ENCODE peak calls at places on chromosomes 1 and 21, in five cellular contexts. X is endothelial cell of umbilical vein, M is lung, Y is mammary epithelial cell, J is fibroblast of mammary gland. W is an unnamed sample.
A peak's percentile ranks its signal among the peaks of the same experiment; 100 is the strongest.

GRCh38 chr1:31760422-31760900 is 3.7 kb downstream of the ADGRB2 start:
- DNase-seq in X (no peak), M (no peak), Y (no peak), J (no peak), W (no peak)

GRCh38 chr1:226370144-226370923 is 37.6 kb downstream of the PARP1 start:
- DNase-seq in X (no peak), M (no peak), Y (no peak), J (no peak), W (no peak)

GRCh38 chr1:211335507-211336157 is 9.0 kb downstream of the TRAF5 start:
- DNase-seq in X (no peak), M (no peak), Y (no peak), J (no peak), W (no peak)

GRCh38 chr1:30649321-30649991 is 73.9 kb downstream of the MATN1 start:
- DNase-seq in X (no peak), M (no peak), Y (peak; percentile 95), J (no peak), W (peak; percentile 94)

GRCh38 chr1:15028117-15028516 is 125.4 kb upstream of the TMEM51 start:
- DNase-seq in X (no peak), M (peak; percentile 50), Y (peak; percentile 61), J (peak; percentile 75), W (peak; percentile 82)

GRCh38 chr1:109226078-109226445 is 12.3 kb downstream of the SARS1 start:
- DNase-seq in X (no peak), M (no peak), Y (peak; percentile 74), J (no peak), W (peak; percentile 72)

GRCh38 chr21:46556802-46557201 is 48.1 kb downstream of the S100B start:
- DNase-seq in X (no peak), M (no peak), Y (no peak), J (no peak), W (no peak)

GRCh38 chr1:232613752-232614381 is 16.1 kb downstream of the SIPA1L2 start:
- DNase-seq in X (peak; percentile 25), M (no peak), Y (peak; percentile 91), J (peak; percentile 71), W (peak; percentile 11)

GRCh38 chr1:26784023-26784871 is 3.5 kb upstream of the PIGV start:
- DNase-seq in X (peak; percentile 60), M (peak; percentile 76), Y (no peak), J (peak; percentile 88), W (peak; percentile 40)

GRCh38 chr1:204325944-204326343 is 33.8 kb downstream of the PLEKHA6 start:
- DNase-seq in X (no peak), M (no peak), Y (no peak), J (no peak), W (no peak)

GRCh38 chr1:161113915-161114314 is 3.9 kb downstream of the PFDN2 start:
- DNase-seq in X (no peak), M (no peak), Y (no peak), J (no peak), W (no peak)

GRCh38 chr1:235739124-235739523 is 89.5 kb upstream of the GNG4 start:
- DNase-seq in X (peak; percentile 74), M (no peak), Y (peak; percentile 17), J (peak; percentile 66), W (peak; percentile 76)

GRCh38 chr1:91768786-91769697 is 116.9 kb downstream of the TGFBR3 start:
- DNase-seq in X (no peak), M (no peak), Y (peak; percentile 14), J (peak; percentile 69), W (no peak)

GRCh38 chr1:108049083-108049819 is 84.3 kb upstream of the VAV3 start:
- DNase-seq in X (no peak), M (no peak), Y (peak; percentile 12), J (peak; percentile 44), W (no peak)
- TF ChIP-seq CTCF in X (peak; percentile 27), M (no peak), Y (peak; percentile 46), J (peak; percentile 55), W (peak; percentile 50)

GRCh38 chr1:9823943-9824701 is at the start of gene CLSTN1:
- DNase-seq in X (peak; percentile 80), M (peak; percentile 89), Y (peak; percentile 76), J (peak; percentile 75), W (peak; percentile 92)

GRCh38 chr1:9824702-9825089 is 931 bp upstream of the CLSTN1 start:
- DNase-seq in X (no peak), M (no peak), Y (no peak), J (no peak), W (no peak)

GRCh38 chr1:9826087-9826486 is 2.3 kb upstream of the CLSTN1 start:
- DNase-seq in X (no peak), M (no peak), Y (no peak), J (no peak), W (no peak)

GRCh38 chr1:9826616-9827015 is 2.9 kb upstream of the CLSTN1 start:
- DNase-seq in X (no peak), M (no peak), Y (no peak), J (no peak), W (no peak)

GRCh38 chr1:9825101-9826074 is 1.6 kb upstream of the CLSTN1 start:
- DNase-seq in X (peak; percentile 55), M (peak; percentile 78), Y (peak; percentile 99), J (peak; percentile 58), W (peak; percentile 99)
- H3K4me3 ChIP-seq in X (no peak overlapping the region), M (no peak overlapping the region), Y (peak overlapping the region; percentile 1), J (no peak overlapping the region), W (no peak overlapping the region)

GRCh38 chr1:92961131-92961895 is at the start of gene DIPK1A:
- DNase-seq in X (peak; percentile 60), M (peak; percentile 71), Y (peak; percentile 68), J (peak; percentile 46), W (peak; percentile 68)
- TF ChIP-seq CTCF in X (no peak), M (no peak), Y (no peak), J (no peak), W (no peak)

DNA sequence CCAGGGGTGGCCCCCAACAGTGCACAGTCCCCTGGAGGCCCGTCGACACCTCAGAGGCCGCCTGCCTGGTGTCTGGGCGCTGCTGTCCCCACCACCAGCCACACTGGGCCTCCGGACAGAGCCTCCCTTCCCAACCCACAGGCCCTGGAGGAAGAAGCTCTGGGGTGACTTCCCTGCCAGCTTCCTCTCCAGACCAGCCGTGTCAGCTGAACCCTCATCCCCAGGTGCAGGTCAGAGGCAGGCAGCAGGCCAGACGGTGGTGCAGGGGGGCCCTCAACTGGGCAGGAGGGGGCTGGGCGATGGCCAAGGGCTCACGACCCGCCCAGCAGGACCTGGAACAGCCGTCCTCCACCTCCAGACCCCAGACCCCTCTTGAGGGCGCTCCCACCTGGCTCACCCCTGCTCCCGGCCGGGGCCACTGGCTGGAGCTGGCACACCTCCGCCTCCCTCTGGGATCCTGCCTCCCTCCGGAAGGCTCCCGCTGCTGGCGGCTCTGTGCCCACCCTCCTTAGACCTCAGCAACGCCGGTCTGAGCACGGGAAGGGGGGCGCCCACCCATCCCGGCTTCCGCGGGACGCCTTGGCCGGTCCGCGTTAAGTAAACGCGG is 520 bp downstream of the TNFRSF18 start:
- DNase-seq in X (no peak), M (no peak), Y (no peak), J (no peak), W (no peak)
- H3K4me3 ChIP-seq in X (no peak overlapping the region), M (no peak overlapping the region), Y (no peak overlapping the region), J (no peak overlapping the region), W (no peak overlapping the region)

GRCh38 chr1:150160964-150161626 is 11.4 kb downstream of the PLEKHO1 start:
- DNase-seq in X (no peak), M (no peak), Y (no peak), J (no peak), W (no peak)
- TF ChIP-seq CTCF in X (no peak), M (no peak), Y (no peak), J (no peak), W (no peak)

GRCh38 chr1:183590225-183591191 is at the start of gene NCF2:
- DNase-seq in X (no peak), M (no peak), Y (peak; percentile 68), J (peak; percentile 29), W (peak; percentile 85)

GRCh38 chr1:183592733-183593132 is 2.5 kb upstream of the NCF2 start:
- DNase-seq in X (no peak), M (no peak), Y (no peak), J (no peak), W (no peak)

GRCh38 chr1:183589384-183589783 is 875 bp downstream of the NCF2 start:
- DNase-seq in X (no peak), M (no peak), Y (no peak), J (no peak), W (no peak)

GRCh38 chr1:183588827-183589226 is 1.4 kb downstream of the NCF2 start:
- DNase-seq in X (no peak), M (no peak), Y (no peak), J (no peak), W (peak; percentile 36)

DNA sequence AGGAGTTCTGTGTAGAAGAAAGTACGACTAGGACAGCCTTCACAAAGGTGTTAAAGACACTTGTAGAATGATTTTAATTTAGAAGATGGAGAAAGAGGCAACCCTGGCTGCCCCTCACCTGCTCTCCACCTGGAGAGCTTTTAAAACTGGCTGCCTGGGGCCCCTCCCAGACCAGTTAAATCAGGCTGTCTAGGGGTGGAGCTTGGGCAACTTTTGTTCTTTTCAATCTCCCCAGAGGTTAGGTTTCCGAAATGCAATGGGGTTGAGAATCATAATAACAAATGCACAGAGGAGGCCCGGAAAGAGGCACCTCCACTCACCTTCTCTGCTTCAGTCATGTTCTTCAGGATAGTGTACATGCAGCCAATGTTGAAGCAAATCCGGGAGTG is 429 bp downstream of the NCF2 start:
- DNase-seq in X (no peak), M (no peak), Y (no peak), J (no peak), W (no peak)
- H3K4me3 ChIP-seq in X (no peak overlapping the region), M (peak overlapping the region; percentile 19), Y (no peak overlapping the region), J (no peak overlapping the region), W (peak overlapping the region; percentile 0)

GRCh38 chr1:156073110-156073693 is 9.1 kb downstream of the MEX3A start:
- DNase-seq in X (no peak), M (no peak), Y (no peak), J (no peak), W (no peak)
- TF ChIP-seq CTCF in X (no peak), M (no peak), Y (no peak), J (no peak), W (no peak)

W was measured in epithelial cell of esophagus.